ENCODE peak calls at places on chromosomes 6 and 20, in four cellular contexts. I, O, M and R are unnamed samples.

GRCh38 chr6:87184762-87185250 is 29.4 kb downstream of the ZNF292 start:
- DNase-seq in M (no peak), I (no peak), O (no peak), R (no peak)

GRCh38 chr6:47353822-47354221 is 44.1 kb upstream of the TNFRSF21 start:
- DNase-seq in I (no peak), M (no peak), O (no peak), R (no peak)

GRCh38 chr20:63217706-63218105 is 1.8 kb upstream of the YTHDF1 start:
- DNase-seq in I (no peak), M (no peak), O (no peak), R (no peak)

GRCh38 chr6:105250523-105250922 is 70.7 kb upstream of the POPDC3 start:
- DNase-seq in I (no peak), M (no peak), O (no peak), R (no peak)

GRCh38 chr6:166870602-166871208 is 85.6 kb downstream of the RNASET2 start:
- DNase-seq in M (no peak), O (no peak), I (no peak), R (no peak)

GRCh38 chr6:148383658-148384417 is 41.2 kb downstream of the SASH1 start:
- DNase-seq in M (no peak), I (no peak), O (no peak), R (no peak)

GRCh38 chr6:52416629-52417151 is 3.5 kb upstream of the EFHC1 start:
- DNase-seq in I (no peak), O (peak), M (peak), R (no peak)

GRCh38 chr6:123316733-123317323 is 319.9 kb downstream of the TRDN start:
- DNase-seq in I (no peak), O (no peak), M (no peak), R (no peak)

GRCh38 chr20:237479-237878 is 10.4 kb downstream of the DEFB129 start:
- DNase-seq in M (no peak), O (peak), I (no peak), R (no peak)

GRCh38 chr20:44071526-44072111 is 115.4 kb downstream of the JPH2 start:
- DNase-seq in O (no peak), M (no peak), I (peak), R (no peak)

GRCh38 chr6:118651282-118652050 is at the start of gene CEP85L:
- DNase-seq in O (peak), I (peak), M (peak), R (peak)

GRCh38 chr6:109606362-109606761 is 84.6 kb downstream of the AK9 start:
- DNase-seq in O (no peak), M (no peak), I (no peak), R (no peak)

GRCh38 chr6:148432405-148433195 is 90.0 kb downstream of the SASH1 start:
- DNase-seq in M (no peak), O (no peak), I (no peak), R (no peak)

GRCh38 chr20:36173451-36173933 is 19.0 kb downstream of the EPB41L1 start:
- DNase-seq in O (no peak), I (no peak), M (peak), R (peak)

GRCh38 chr6:52724041-52724405 is 39.3 kb downstream of the GSTA2 start:
- DNase-seq in M (no peak), I (no peak), O (no peak), R (no peak)

GRCh38 chr6:32969685-32970412 is 1.5 kb downstream of the BRD2 start:
- DNase-seq in O (peak), M (peak), I (peak), R (peak)

GRCh38 chr20:12166053-12166717 is 248.5 kb downstream of the BTBD3 start:
- DNase-seq in O (peak), M (no peak), I (no peak), R (no peak)

GRCh38 chr6:47342824-47343223 is 33.1 kb upstream of the TNFRSF21 start:
- DNase-seq in M (no peak), I (no peak), O (no peak), R (no peak)

GRCh38 chr6:170017603-170018274 is 266.3 kb downstream of the ERMARD start:
- DNase-seq in I (no peak), M (no peak), O (no peak), R (no peak)

GRCh38 chr20:34512266-34512954 is 3.8 kb upstream of the DYNLRB1 start:
- DNase-seq in M (no peak), O (no peak), I (no peak), R (no peak)

GRCh38 chr6:54516331-54516730 is 208.1 kb downstream of the TINAG start:
- DNase-seq in M (no peak), I (no peak), O (no peak), R (no peak)

GRCh38 chr6:54519161-54519560 is 210.9 kb downstream of the TINAG start:
- DNase-seq in I (no peak), O (no peak), M (no peak), R (no peak)

GRCh38 chr6:54515713-54516112 is 207.5 kb downstream of the TINAG start:
- DNase-seq in M (no peak), O (no peak), I (no peak), R (no peak)

GRCh38 chr6:54515013-54515412 is 206.8 kb downstream of the TINAG start:
- DNase-seq in I (no peak), O (no peak), M (no peak), R (no peak)
- TF ChIP-seq CTCF in I (no peak), O (no peak), M (no peak), R (no peak)

GRCh38 chr6:63014290-63014689 is 197.0 kb upstream of the FKBP1C start:
- DNase-seq in I (no peak), M (no peak), O (no peak), R (no peak)
- TF ChIP-seq CTCF in I (no peak), M (no peak), O (no peak), R (no peak)

DNA sequence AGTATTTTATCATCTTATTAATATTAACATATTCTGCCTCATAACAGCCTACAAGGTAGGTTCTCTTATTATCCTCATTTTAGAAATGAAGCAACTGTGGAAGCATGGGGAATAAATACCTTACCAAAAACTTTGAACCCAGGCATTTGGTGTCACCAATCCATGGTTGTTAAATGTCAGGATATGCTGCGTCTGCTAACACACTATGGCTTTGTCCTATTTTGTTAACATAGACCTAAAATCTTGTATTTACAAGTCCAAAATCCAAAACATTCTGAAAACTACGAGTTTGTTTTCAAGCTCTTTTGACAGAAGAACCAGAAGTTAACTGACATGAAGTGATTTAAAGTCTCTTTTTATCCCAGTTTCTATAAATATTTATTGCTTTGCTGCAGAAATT is 53.4 kb downstream of the BMP5 start:
- DNase-seq in O (no peak), I (no peak), M (no peak), R (no peak)
- TF ChIP-seq CTCF in O (no peak), I (no peak), M (no peak), R (no peak)

DNA sequence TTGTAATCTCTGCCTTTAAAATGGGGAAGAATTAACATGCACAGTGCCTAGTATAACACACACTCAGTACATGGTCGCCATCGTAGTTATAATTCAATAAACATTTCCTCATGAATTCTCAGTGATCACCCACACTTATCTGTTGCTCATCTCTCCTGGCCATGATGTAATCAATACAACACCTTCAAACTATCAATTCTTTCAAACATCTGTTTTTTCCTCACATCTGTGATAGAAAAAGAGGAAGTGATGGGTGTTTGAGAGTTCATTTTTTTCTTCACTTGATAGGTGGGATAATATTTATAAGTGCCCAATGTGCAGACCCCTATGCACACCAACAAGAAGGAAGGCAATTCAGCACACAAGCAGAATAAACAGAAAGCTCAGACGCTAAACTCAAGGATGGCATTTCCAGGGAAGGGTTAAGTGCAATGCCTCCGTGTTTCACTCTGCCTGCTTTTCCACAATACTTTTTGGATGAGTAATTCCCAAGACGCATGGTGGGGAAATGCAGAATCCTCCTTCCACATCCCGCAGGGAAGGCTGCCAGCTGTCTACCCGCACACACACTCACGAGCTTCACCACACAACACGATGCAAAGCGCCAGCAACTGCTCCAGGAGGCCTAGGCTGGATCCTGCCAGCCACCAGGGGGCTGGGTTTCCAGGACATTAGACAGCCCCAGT is 100.3 kb downstream of the GMPR start:
- DNase-seq in M (no peak), O (peak), I (no peak), R (peak)
- TF ChIP-seq CTCF in M (peak), O (no peak), I (no peak), R (peak)

DNA sequence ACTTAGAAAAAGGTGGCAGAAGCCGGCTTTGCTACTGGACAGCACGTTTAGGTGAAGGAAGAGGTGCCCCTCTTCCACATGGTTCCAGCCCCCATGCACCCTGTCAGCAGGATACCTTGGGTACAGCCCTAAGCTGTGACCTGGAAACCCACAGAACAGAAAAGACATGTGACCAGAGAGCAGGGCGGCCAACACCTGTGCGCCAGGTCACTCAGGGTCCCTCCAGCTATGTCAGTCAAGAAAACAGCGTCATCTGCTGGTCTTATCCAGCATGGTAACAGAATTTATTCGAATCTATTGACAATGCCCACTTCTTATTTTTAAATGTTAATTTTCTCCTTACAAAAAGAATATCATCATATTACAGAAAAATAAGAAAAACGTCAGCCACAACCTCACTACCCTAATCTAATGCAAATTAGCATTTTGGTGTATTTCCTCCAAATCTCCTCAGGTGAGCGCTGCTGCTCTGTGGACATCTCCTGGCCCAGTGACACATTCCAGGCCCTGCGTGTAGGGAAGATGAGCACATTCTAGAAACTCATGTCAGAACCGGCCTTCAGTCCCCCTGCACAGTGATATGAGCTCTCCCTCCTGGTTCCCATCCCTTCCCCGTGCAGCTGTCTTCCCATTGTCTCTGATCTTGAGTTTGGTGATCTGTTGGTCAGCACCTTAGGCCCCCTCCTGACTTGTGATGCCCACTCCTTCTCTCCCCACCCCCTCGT is 37.2 kb downstream of the GTF2H5 start:
- DNase-seq in M (no peak), O (no peak), I (no peak), R (no peak)
- TF ChIP-seq CTCF in M (peak), O (no peak), I (peak), R (peak)

GRCh38 chr20:21129861-21130260 is 4.0 kb downstream of the KIZ start:
- DNase-seq in M (no peak), I (no peak), O (no peak), R (no peak)
- TF ChIP-seq CTCF in M (peak), I (no peak), O (no peak), R (no peak)

GRCh38 chr6:2158596-2159271 is 86.7 kb downstream of the GMDS start:
- DNase-seq in M (peak), O (no peak), I (no peak), R (peak)

GRCh38 chr6:2157441-2158127 is 87.8 kb downstream of the GMDS start:
- DNase-seq in M (no peak), O (no peak), I (no peak), R (no peak)

GRCh38 chr6:2149370-2150006 is 95.9 kb downstream of the GMDS start:
- DNase-seq in M (no peak), I (no peak), O (no peak), R (no peak)

GRCh38 chr6:2155206-2155605 is 90.2 kb downstream of the GMDS start:
- DNase-seq in M (no peak), I (no peak), O (no peak), R (no peak)
- TF ChIP-seq CTCF in M (no peak), I (no peak), O (no peak), R (no peak)